ENCODE peak calls at places on chromosomes 2 and 18, in six cellular contexts. D is neural progenitor cell, Z is MM.1S, F is HCT116, G is GM23248, N is SK-N-SH. Q is an unnamed sample.

GRCh38 chr2:105344704-105345345 is 7.5 kb downstream of the C2orf49 start:
- DNase-seq in D (peak), G (peak), Z (peak), N (peak), F (no peak), Q (peak)

GRCh38 chr2:235070063-235070706 is 118.4 kb downstream of the SH3BP4 start:
- DNase-seq in Z (no peak), N (no peak), D (peak), G (peak), F (no peak), Q (no peak)

GRCh38 chr2:61177727-61178549 is 15.9 kb downstream of the C2orf74 start:
- DNase-seq in N (no peak), G (peak), F (no peak), D (no peak), Z (peak), Q (peak)

GRCh38 chr2:69715964-69716363 is 26.0 kb upstream of the ANXA4 start:
- DNase-seq in N (no peak), D (no peak), G (peak), Z (no peak), F (no peak), Q (no peak)

GRCh38 chr18:8982416-8983183 is 119.9 kb upstream of the NDUFV2 start:
- DNase-seq in D (peak), Z (peak), G (peak), F (peak), N (peak), Q (peak)

GRCh38 chr2:1117569-1117968 is 166.9 kb downstream of the SNTG2 start:
- DNase-seq in D (no peak), G (no peak), Z (no peak), N (peak), F (no peak), Q (no peak)

GRCh38 chr2:179239194-179239593 is 25.4 kb downstream of the SESTD1 start:
- DNase-seq in G (peak), F (peak), D (no peak), Z (peak), N (no peak), Q (peak)

GRCh38 chr2:236806133-236806532 is 236.5 kb downstream of the ACKR3 start:
- DNase-seq in F (no peak), G (no peak), D (no peak), Z (no peak), N (no peak), Q (no peak)

GRCh38 chr2:239671471-239671870 is 270.7 kb upstream of the HDAC4 start:
- DNase-seq in N (no peak), Z (no peak), D (no peak), F (no peak), G (no peak), Q (no peak)

GRCh38 chr2:197209742-197210408 is 100.7 kb downstream of the ANKRD44 start:
- DNase-seq in Z (peak), N (no peak), G (no peak), D (no peak), F (no peak), Q (no peak)

GRCh38 chr18:26649193-26649543 is 100.8 kb upstream of the KCTD1 start:
- DNase-seq in D (no peak), Z (no peak), G (no peak), F (no peak), N (peak), Q (no peak)

GRCh38 chr2:200383380-200384110 is 77.1 kb downstream of the SPATS2L start:
- DNase-seq in G (peak), N (no peak), Z (peak), D (no peak), F (no peak), Q (no peak)

GRCh38 chr2:70904371-70905216 is 31.1 kb upstream of the ATP6V1B1 start:
- DNase-seq in D (peak), N (no peak), Z (no peak), G (no peak), F (no peak), Q (no peak)

GRCh38 chr2:111626037-111626861 is 257.7 kb downstream of the ANAPC1 start:
- DNase-seq in Z (no peak), N (no peak), G (no peak), F (no peak), D (no peak), Q (no peak)

GRCh38 chr2:39696072-39696471 is 30.4 kb downstream of the TMEM178A start:
- DNase-seq in G (peak), Z (no peak), D (no peak), N (no peak), F (no peak), Q (no peak)

GRCh38 chr18:79496237-79496977 is 100.7 kb downstream of the NFATC1 start:
- DNase-seq in Z (no peak), F (no peak), G (no peak), D (no peak), N (no peak), Q (no peak)

GRCh38 chr2:120937736-120938131 is 202.1 kb downstream of the GLI2 start:
- DNase-seq in D (no peak), N (no peak), G (peak), F (no peak), Z (no peak), Q (no peak)

GRCh38 chr18:75679347-75679746 is 251.8 kb upstream of the SMIM21 start:
- DNase-seq in F (no peak), Z (no peak), G (no peak), D (no peak), N (no peak), Q (no peak)

GRCh38 chr2:181715033-181715630 is 34.8 kb upstream of the NEUROD1 start:
- DNase-seq in Z (peak), N (peak), F (peak), D (peak), G (peak), Q (peak)

GRCh38 chr2:240060977-240061591 is 7.8 kb upstream of the OR6B3 start:
- DNase-seq in N (peak), F (peak), G (peak), Z (peak), D (peak), Q (peak)

GRCh38 chr2:28201711-28202180 is 190.9 kb upstream of the FOSL2 start:
- DNase-seq in G (no peak), D (peak), N (no peak), Z (no peak), F (no peak), Q (no peak)

GRCh38 chr18:58183226-58183625 is 139.2 kb downstream of the NEDD4L start:
- DNase-seq in G (no peak), F (no peak), N (no peak), Z (no peak), D (no peak), Q (no peak)

GRCh38 chr2:101832114-101832513 is 134.6 kb downstream of the MAP4K4 start:
- DNase-seq in F (no peak), N (peak), Z (no peak), D (no peak), G (peak), Q (peak)

GRCh38 chr2:241269707-241270520 is 45.6 kb downstream of the HDLBP start:
- DNase-seq in D (no peak), N (no peak), Z (no peak), F (no peak), G (peak), Q (no peak)

GRCh38 chr2:149991576-149991975 is 404.0 kb upstream of the MMADHC start:
- DNase-seq in N (no peak), D (no peak), Z (no peak), G (peak), F (no peak), Q (peak)

GRCh38 chr2:60219536-60219935 is 333.9 kb downstream of the BCL11A start:
- DNase-seq in N (no peak), D (no peak), G (no peak), Z (no peak), F (no peak), Q (no peak)

DNA sequence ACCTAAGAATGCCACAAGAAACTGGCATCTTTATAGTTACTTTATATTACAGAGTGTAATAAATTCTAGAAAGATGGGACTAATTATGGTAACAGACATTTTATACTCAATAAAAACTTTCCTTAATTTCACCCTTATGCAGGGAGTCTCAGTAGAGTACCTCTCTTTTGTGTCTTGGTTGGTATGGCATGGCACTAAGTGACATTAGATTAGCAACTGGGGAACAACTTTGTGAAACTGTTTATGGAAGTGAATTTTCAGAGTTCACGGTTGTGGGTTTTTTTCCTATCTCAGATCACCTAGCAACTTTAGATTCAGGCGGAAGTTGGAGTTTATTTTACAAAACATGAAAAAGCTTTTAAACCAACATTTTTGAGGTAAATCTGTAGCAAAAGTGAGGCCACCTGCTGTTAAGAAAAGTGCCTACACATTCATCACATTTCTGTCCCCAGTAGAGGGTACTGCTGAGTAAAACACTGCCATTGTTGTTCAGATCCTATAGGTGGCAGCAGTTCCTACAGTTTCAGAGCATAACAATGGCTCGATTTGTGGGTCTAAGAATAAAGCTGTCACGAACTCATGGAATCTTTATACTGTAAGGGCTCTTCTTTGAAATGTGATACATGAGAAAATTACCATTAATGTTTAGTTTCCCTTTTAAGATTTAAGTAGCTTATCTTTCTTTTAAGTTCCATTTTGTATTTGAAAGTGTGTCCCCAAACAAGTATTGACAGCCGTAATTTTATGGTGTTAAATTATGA is 117.6 kb downstream of the CAMKMT start:
- DNase-seq in F (peak), Z (peak), D (peak), G (peak), N (peak), Q (peak)
- TF ChIP-seq EZH2phosphoT487 in F (no peak), Z (no peak), D (no peak), G (no peak), N (no peak), Q (no peak)

GRCh38 chr18:59908790-59909189 is 9.0 kb downstream of the PMAIP1 start:
- DNase-seq in G (no peak), Z (no peak), D (no peak), N (no peak), F (no peak), Q (peak)
- H3K9ac ChIP-seq in G (no peak), Z (no peak), D (no peak), N (peak), F (peak), Q (peak)

DNA sequence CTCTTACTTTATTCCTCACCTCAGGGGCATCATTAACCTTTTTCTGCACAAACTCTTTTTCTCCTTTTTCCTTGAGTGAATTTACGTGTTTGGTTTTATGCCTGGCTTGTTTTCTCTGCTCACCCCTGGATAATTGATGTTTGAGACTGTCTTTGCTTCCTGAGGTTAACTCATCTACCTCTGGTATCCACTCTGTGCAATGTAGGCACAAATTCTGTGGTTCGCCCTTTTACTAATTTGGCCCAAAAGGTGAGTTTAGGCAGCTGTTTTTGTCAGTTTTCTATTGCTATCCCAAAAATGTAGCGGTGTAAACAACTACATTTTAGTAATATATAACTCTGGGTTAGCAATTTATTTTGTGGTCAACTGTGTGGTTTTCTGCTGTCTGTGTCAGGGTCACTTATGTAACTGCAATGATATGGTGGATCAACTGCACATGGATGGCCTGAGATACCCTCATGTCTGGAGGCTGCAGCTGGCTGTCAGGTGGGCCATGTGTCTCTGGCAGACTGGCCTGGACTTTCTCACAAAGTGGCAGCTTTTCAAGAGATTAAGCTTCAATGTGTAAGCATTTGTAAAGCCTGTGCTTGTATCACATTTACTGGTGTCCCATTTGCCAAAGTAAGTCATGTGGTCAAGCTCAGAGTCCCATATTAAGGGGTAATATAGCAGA is 329.7 kb downstream of the FSIP2 start:
- DNase-seq in D (peak), F (no peak), N (peak), Z (no peak), G (no peak), Q (no peak)
- TF ChIP-seq EZH2phosphoT487 in D (no peak), F (no peak), N (no peak), Z (no peak), G (no peak), Q (no peak)

GRCh38 chr2:134080759-134081158 is 173.1 kb upstream of the MGAT5 start:
- DNase-seq in F (no peak), G (no peak), Z (no peak), D (no peak), N (no peak), Q (no peak)

GRCh38 chr2:134078349-134078748 is 175.5 kb upstream of the MGAT5 start:
- DNase-seq in Z (no peak), N (peak), F (no peak), G (no peak), D (no peak), Q (no peak)

GRCh38 chr2:134083548-134083947 is 170.3 kb upstream of the MGAT5 start:
- DNase-seq in G (no peak), D (no peak), F (no peak), N (no peak), Z (no peak), Q (peak)

GRCh38 chr2:134079373-134079772 is 174.5 kb upstream of the MGAT5 start:
- DNase-seq in G (no peak), N (no peak), Z (no peak), D (no peak), F (no peak), Q (no peak)

DNA sequence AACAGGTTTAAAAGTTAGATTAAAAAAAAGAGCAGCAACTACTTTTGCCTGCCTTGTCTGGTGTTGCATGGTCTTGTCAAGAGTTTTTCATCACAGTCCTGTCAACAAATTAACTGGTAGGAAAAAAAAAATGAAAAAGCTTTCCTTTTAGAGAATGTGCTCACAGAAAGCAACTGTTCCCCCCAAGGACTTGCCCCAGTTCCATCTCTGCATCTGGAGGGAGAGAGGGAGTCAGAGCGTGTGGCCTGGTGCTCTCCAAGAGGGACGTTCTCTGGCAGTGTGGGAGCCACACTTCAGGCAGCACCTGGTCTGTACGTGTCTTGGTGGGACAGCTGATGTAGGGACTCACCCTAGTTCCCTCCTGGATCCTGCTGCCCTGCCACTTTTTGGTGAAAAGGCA is 172.6 kb upstream of the MGAT5 start:
- DNase-seq in N (no peak), G (no peak), Z (no peak), F (no peak), D (no peak), Q (no peak)
- H3K9ac ChIP-seq in N (no peak), G (no peak), Z (no peak), F (no peak), D (no peak), Q (no peak)

GRCh38 chr18:46042571-46043123 is 29.4 kb downstream of the PSTPIP2 start:
- DNase-seq in Z (no peak), D (no peak), F (no peak), G (peak), N (no peak), Q (peak)
- TF ChIP-seq EZH2phosphoT487 in Z (no peak), D (no peak), F (no peak), G (no peak), N (no peak), Q (no peak)

Q was measured in PC-3.